ENCODE peak calls at places on chromosomes 12 and 14, in nine cellular contexts. One of them, this sample, is unnamed.
A peak's percentile ranks its signal among the peaks of the same experiment; 100 is the strongest.

GRCh38 chr12:110224379-110225304 is 56.4 kb upstream of the ATP2A2 start:
- DNase-seq in amniotic epithelial cell: peak; percentile 86
- DNase-seq in H7: peak; percentile 15
- DNase-seq in HuH-7.5: no peak
- DNase-seq in GM12891: no peak
- DNase-seq in HepG2: peak; percentile 52
- DNase-seq in OCI-LY7: no peak
- DNase-seq in cardiac fibroblast: peak; percentile 92
- DNase-seq in HTR-8/SVneo: peak; percentile 43
- DNase-seq in this sample: no peak

GRCh38 chr14:87629788-87630187 is 363.2 kb downstream of the GALC start:
- DNase-seq in amniotic epithelial cell: no peak
- DNase-seq in H7: no peak
- DNase-seq in HuH-7.5: no peak
- DNase-seq in GM12891: no peak
- DNase-seq in HepG2: no peak
- DNase-seq in OCI-LY7: no peak
- DNase-seq in cardiac fibroblast: no peak
- DNase-seq in HTR-8/SVneo: no peak
- DNase-seq in this sample: no peak

GRCh38 chr14:99737451-99737951 is 53.4 kb downstream of the CYP46A1 start:
- DNase-seq in amniotic epithelial cell: no peak
- DNase-seq in H7: no peak
- DNase-seq in HuH-7.5: peak; percentile 56
- DNase-seq in GM12891: no peak
- DNase-seq in HepG2: no peak
- DNase-seq in OCI-LY7: no peak
- DNase-seq in cardiac fibroblast: no peak
- DNase-seq in HTR-8/SVneo: no peak
- DNase-seq in this sample: peak; percentile 83

GRCh38 chr12:86148071-86148470 is 108.1 kb downstream of the MGAT4C start:
- DNase-seq in amniotic epithelial cell: no peak
- DNase-seq in H7: no peak
- DNase-seq in HuH-7.5: no peak
- DNase-seq in GM12891: no peak
- DNase-seq in HepG2: no peak
- DNase-seq in OCI-LY7: no peak
- DNase-seq in cardiac fibroblast: no peak
- DNase-seq in HTR-8/SVneo: no peak
- DNase-seq in this sample: no peak

GRCh38 chr12:51320695-51321320 is 3.2 kb downstream of the BIN2 start:
- DNase-seq in amniotic epithelial cell: peak; percentile 60
- DNase-seq in H7: peak; percentile 72
- DNase-seq in HuH-7.5: peak; percentile 33
- DNase-seq in GM12891: no peak
- DNase-seq in HepG2: no peak
- DNase-seq in OCI-LY7: peak; percentile 55
- DNase-seq in cardiac fibroblast: peak; percentile 58
- DNase-seq in HTR-8/SVneo: no peak
- DNase-seq in this sample: no peak

GRCh38 chr14:71698027-71698426 is 234.2 kb upstream of the RGS6 start:
- DNase-seq in amniotic epithelial cell: peak; percentile 34
- DNase-seq in H7: no peak
- DNase-seq in HuH-7.5: no peak
- DNase-seq in GM12891: no peak
- DNase-seq in HepG2: no peak
- DNase-seq in OCI-LY7: no peak
- DNase-seq in cardiac fibroblast: no peak
- DNase-seq in HTR-8/SVneo: no peak
- DNase-seq in this sample: no peak

GRCh38 chr12:39807043-39807442 is 187.4 kb upstream of the ABCD2 start:
- DNase-seq in amniotic epithelial cell: peak; percentile 16
- DNase-seq in H7: peak; percentile 44
- DNase-seq in HuH-7.5: peak; percentile 5
- DNase-seq in GM12891: no peak
- DNase-seq in HepG2: peak; percentile 45
- DNase-seq in OCI-LY7: peak; percentile 13
- DNase-seq in cardiac fibroblast: peak; percentile 32
- DNase-seq in HTR-8/SVneo: no peak
- DNase-seq in this sample: no peak

GRCh38 chr14:89163237-89163636 is 253.8 kb downstream of the FOXN3 start:
- DNase-seq in amniotic epithelial cell: no peak
- DNase-seq in H7: no peak
- DNase-seq in HuH-7.5: no peak
- DNase-seq in GM12891: no peak
- DNase-seq in HepG2: no peak
- DNase-seq in OCI-LY7: no peak
- DNase-seq in cardiac fibroblast: no peak
- DNase-seq in HTR-8/SVneo: no peak
- DNase-seq in this sample: no peak

GRCh38 chr14:69948311-69948710 is 69.1 kb downstream of the SMOC1 start:
- DNase-seq in amniotic epithelial cell: no peak
- DNase-seq in H7: no peak
- DNase-seq in HuH-7.5: no peak
- DNase-seq in GM12891: no peak
- DNase-seq in HepG2: no peak
- DNase-seq in OCI-LY7: no peak
- DNase-seq in cardiac fibroblast: no peak
- DNase-seq in HTR-8/SVneo: no peak
- DNase-seq in this sample: no peak

GRCh38 chr12:132043216-132043615 is 93.5 kb downstream of the EP400 start:
- DNase-seq in amniotic epithelial cell: no peak
- DNase-seq in H7: no peak
- DNase-seq in HuH-7.5: no peak
- DNase-seq in GM12891: no peak
- DNase-seq in HepG2: no peak
- DNase-seq in OCI-LY7: no peak
- DNase-seq in cardiac fibroblast: no peak
- DNase-seq in HTR-8/SVneo: no peak
- DNase-seq in this sample: no peak

This sample was measured in kidney.